ENCODE peak calls at places on chromosomes 7 and 10, in nine cellular contexts. M is right cardiac atrium; P is stimulated activated effector memory CD8-positive, alpha-beta T cell treated with anti-CD3 and anti-CD28 coated beads, Interleukin-12 subunit alpha, Interleukin-12 subunit beta, amount 100 ng/mL, for 72 hours; L is Panc1; W is T-helper 17 cell; D is PC-3; S is left lung; T is left colon; K is psoas muscle. U is an unnamed sample.
A peak's percentile ranks its signal among the peaks of the same experiment; 100 is the strongest.

GRCh38 chr7:84237533-84238173 is 43.1 kb upstream of the SEMA3A start:
- ATAC-seq in P (peak; percentile 69), K (no peak), T (no peak), W (no peak), D (peak; percentile 92), L (peak; percentile 63), S (peak; percentile 39), M (no peak), U (peak; percentile 96)

GRCh38 chr10:13382759-13383753 is 35.0 kb upstream of the SEPHS1 start:
- ATAC-seq in W (no peak), M (peak; percentile 68), D (peak; percentile 76), S (peak; percentile 96), K (no peak), L (no peak), P (no peak), T (peak; percentile 86), U (peak; percentile 83)

GRCh38 chr10:13949844-13950542 is 363.2 kb downstream of the PRPF18 start:
- ATAC-seq in M (peak; percentile 77), T (no peak), D (no peak), S (no peak), W (no peak), P (no peak), L (peak; percentile 26), K (peak; percentile 43), U (peak; percentile 83)

GRCh38 chr10:11527700-11528255 is 83.7 kb downstream of the USP6NL start:
- ATAC-seq in K (no peak), L (no peak), W (no peak), S (peak; percentile 34), T (no peak), D (no peak), M (no peak), P (no peak), U (no peak)

GRCh38 chr10:73586583-73586984 is 4.6 kb downstream of the USP54 start:
- ATAC-seq in S (peak; percentile 69), L (peak; percentile 63), K (peak; percentile 45), T (peak; percentile 79), P (no peak), D (peak; percentile 75), W (no peak), M (peak; percentile 87), U (peak; percentile 84)

GRCh38 chr7:66952343-66953043 is 31.5 kb downstream of the TMEM248 start:
- ATAC-seq in K (peak; percentile 43), M (peak; percentile 82), L (peak; percentile 93), P (no peak), W (no peak), T (peak; percentile 86), D (peak; percentile 97), S (peak; percentile 70), U (peak; percentile 76)

GRCh38 chr10:127243490-127244272 is 47.3 kb upstream of the INSYN2A start:
- ATAC-seq in K (no peak), W (no peak), D (peak; percentile 73), M (no peak), T (peak; percentile 80), S (peak; percentile 80), P (no peak), L (peak; percentile 87), U (peak; percentile 90)

GRCh38 chr10:123147635-123148413 is at the start of gene HMX2:
- ATAC-seq in S (no peak), W (peak; percentile 45), P (peak; percentile 54), K (no peak), D (no peak), L (peak; percentile 72), M (no peak), T (peak; percentile 11), U (no peak)

GRCh38 chr10:132514841-132515521 is 22.6 kb upstream of the INPP5A start:
- ATAC-seq in D (no peak), W (no peak), L (no peak), S (no peak), M (no peak), K (no peak), T (no peak), P (no peak), U (no peak)

GRCh38 chr7:35254496-35255416 is 856 bp upstream of the TBX20 start:
- ATAC-seq in M (peak; percentile 45), W (no peak), S (no peak), P (no peak), D (no peak), T (no peak), K (no peak), L (no peak), U (no peak)

GRCh38 chr7:36775061-36775631 is 50.9 kb upstream of the AOAH start:
- ATAC-seq in M (no peak), S (peak; percentile 25), K (no peak), D (no peak), T (no peak), W (peak; percentile 23), P (peak; percentile 40), L (no peak), U (no peak)

GRCh38 chr10:94094540-94094939 is 100.8 kb downstream of the PLCE1 start:
- ATAC-seq in M (peak; percentile 42), K (no peak), D (no peak), L (peak; percentile 50), P (no peak), W (no peak), S (no peak), T (no peak), U (no peak)

GRCh38 chr7:94094298-94094697 is 90.1 kb upstream of the BET1 start:
- ATAC-seq in K (no peak), L (no peak), D (no peak), T (no peak), M (no peak), W (no peak), P (no peak), S (no peak), U (no peak)

GRCh38 chr10:93412801-93413200 is 69.3 kb downstream of the MYOF start:
- ATAC-seq in M (peak; percentile 8), L (no peak), D (no peak), P (no peak), K (no peak), S (peak; percentile 22), W (peak; percentile 38), T (peak; percentile 53), U (no peak)

GRCh38 chr7:152451356-152451755 is 15.6 kb upstream of the KMT2C start:
- ATAC-seq in W (no peak), K (no peak), S (no peak), M (no peak), D (no peak), L (no peak), T (no peak), P (no peak), U (no peak)

GRCh38 chr7:130207642-130208041 is at the start of gene SSMEM1:
- ATAC-seq in L (no peak), M (no peak), P (no peak), K (no peak), S (no peak), D (no peak), W (no peak), T (no peak), U (no peak)

GRCh38 chr7:27169658-27170493 is 4.2 kb downstream of the HOXA10 start:
- ATAC-seq in K (no peak), W (peak; percentile 35), M (no peak), L (peak; percentile 43), D (peak; percentile 0), P (no peak), S (no peak), T (peak; percentile 1), U (peak; percentile 3)